ENCODE peak calls at places on chromosomes 13 and 19, in six cellular contexts. One of them, this sample, is unnamed. For H3K27me3, the result is how much of the 10 kb centered on the place peaks cover.

GRCh38 chr19:14073925-14074838 is 1.6 kb downstream of the MISP3 start:
- DNase-seq in body of pancreas: no peak
- DNase-seq in astrocyte: no peak
- DNase-seq in testis: no peak
- DNase-seq in CD8-positive, alpha-beta memory T cell: no peak
- DNase-seq in lung: no peak
- DNase-seq in this sample: no peak

GRCh38 chr13:28792992-28793391 is 27.1 kb upstream of the MTUS2 start:
- DNase-seq in body of pancreas: no peak
- DNase-seq in astrocyte: peak
- DNase-seq in testis: no peak
- DNase-seq in CD8-positive, alpha-beta memory T cell: no peak
- DNase-seq in lung: no peak
- DNase-seq in this sample: no peak

GRCh38 chr19:23273022-23273593 is 22.9 kb upstream of the ZNF724 start:
- DNase-seq in body of pancreas: peak
- DNase-seq in astrocyte: no peak
- DNase-seq in testis: no peak
- DNase-seq in CD8-positive, alpha-beta memory T cell: no peak
- DNase-seq in lung: no peak
- DNase-seq in this sample: peak

GRCh38 chr19:56670961-56671612 is 470 bp downstream of the ZNF835 start:
- DNase-seq in body of pancreas: peak
- DNase-seq in astrocyte: no peak
- DNase-seq in testis: no peak
- DNase-seq in CD8-positive, alpha-beta memory T cell: no peak
- DNase-seq in lung: no peak
- DNase-seq in this sample: no peak

GRCh38 chr19:42577016-42577415 is 17.7 kb downstream of the CEACAM8 start:
- DNase-seq in body of pancreas: no peak
- DNase-seq in astrocyte: no peak
- DNase-seq in testis: no peak
- DNase-seq in CD8-positive, alpha-beta memory T cell: no peak
- DNase-seq in lung: no peak
- DNase-seq in this sample: no peak

GRCh38 chr13:26718872-26719271 is 41.7 kb downstream of the GPR12 start:
- DNase-seq in body of pancreas: no peak
- DNase-seq in astrocyte: no peak
- DNase-seq in testis: no peak
- DNase-seq in CD8-positive, alpha-beta memory T cell: no peak
- DNase-seq in lung: no peak
- DNase-seq in this sample: no peak

GRCh38 chr19:17739121-17739875 is 12.0 kb upstream of the FCHO1 start:
- DNase-seq in body of pancreas: no peak
- DNase-seq in astrocyte: no peak
- DNase-seq in testis: no peak
- DNase-seq in CD8-positive, alpha-beta memory T cell: no peak
- DNase-seq in lung: no peak
- DNase-seq in this sample: no peak

GRCh38 chr13:78604782-78605611 is 1.6 kb upstream of the POU4F1 start:
- DNase-seq in body of pancreas: no peak
- DNase-seq in astrocyte: no peak
- DNase-seq in testis: no peak
- DNase-seq in CD8-positive, alpha-beta memory T cell: no peak
- DNase-seq in lung: no peak
- DNase-seq in this sample: no peak

GRCh38 chr13:31310781-31311180 is 111.0 kb downstream of the B3GLCT start:
- DNase-seq in body of pancreas: no peak
- DNase-seq in astrocyte: no peak
- DNase-seq in testis: no peak
- DNase-seq in CD8-positive, alpha-beta memory T cell: no peak
- DNase-seq in lung: no peak
- DNase-seq in this sample: no peak

GRCh38 chr13:80924596-80924995 is 583.7 kb upstream of the SPRY2 start:
- DNase-seq in body of pancreas: no peak
- DNase-seq in astrocyte: peak
- DNase-seq in testis: peak
- DNase-seq in CD8-positive, alpha-beta memory T cell: no peak
- DNase-seq in lung: no peak
- DNase-seq in this sample: no peak

GRCh38 chr13:100440756-100441421 is 147.7 kb downstream of the GGACT start:
- DNase-seq in body of pancreas: no peak
- DNase-seq in astrocyte: peak
- DNase-seq in testis: no peak
- DNase-seq in CD8-positive, alpha-beta memory T cell: no peak
- DNase-seq in lung: no peak
- DNase-seq in this sample: no peak

GRCh38 chr19:45819769-45820168 is 4.7 kb upstream of the RSPH6A start:
- DNase-seq in body of pancreas: no peak
- DNase-seq in astrocyte: no peak
- DNase-seq in testis: no peak
- DNase-seq in CD8-positive, alpha-beta memory T cell: peak
- DNase-seq in lung: no peak
- DNase-seq in this sample: no peak

GRCh38 chr13:108188260-108188659 is 27.1 kb downstream of the LIG4 start:
- DNase-seq in body of pancreas: no peak
- DNase-seq in astrocyte: no peak
- DNase-seq in testis: no peak
- DNase-seq in CD8-positive, alpha-beta memory T cell: no peak
- DNase-seq in lung: no peak
- DNase-seq in this sample: no peak

GRCh38 chr19:8097681-8098567 is 45.4 kb downstream of the CCL25 start:
- DNase-seq in body of pancreas: no peak
- DNase-seq in astrocyte: no peak
- DNase-seq in testis: no peak
- DNase-seq in CD8-positive, alpha-beta memory T cell: no peak
- DNase-seq in lung: no peak
- DNase-seq in this sample: no peak

GRCh38 chr13:37369618-37370017 is 228.9 kb downstream of the POSTN start:
- DNase-seq in body of pancreas: no peak
- DNase-seq in astrocyte: peak
- DNase-seq in testis: no peak
- DNase-seq in CD8-positive, alpha-beta memory T cell: no peak
- DNase-seq in lung: no peak
- DNase-seq in this sample: no peak

GRCh38 chr19:17370026-17370587 is 7.0 kb downstream of the PLVAP start:
- DNase-seq in body of pancreas: no peak
- DNase-seq in astrocyte: peak
- DNase-seq in testis: peak
- DNase-seq in CD8-positive, alpha-beta memory T cell: no peak
- DNase-seq in lung: no peak
- DNase-seq in this sample: no peak

GRCh38 chr19:20423381-20424207 is 142.0 kb downstream of the ZNF737 start:
- DNase-seq in body of pancreas: peak
- DNase-seq in astrocyte: peak
- DNase-seq in testis: peak
- DNase-seq in CD8-positive, alpha-beta memory T cell: no peak
- DNase-seq in lung: peak
- DNase-seq in this sample: peak

GRCh38 chr19:37778613-37779138 is 710 bp downstream of the ZNF573 start:
- DNase-seq in body of pancreas: no peak
- DNase-seq in astrocyte: peak
- DNase-seq in testis: no peak
- DNase-seq in CD8-positive, alpha-beta memory T cell: no peak
- DNase-seq in lung: no peak
- DNase-seq in this sample: no peak

GRCh38 chr19:11155373-11156120 is at the start of gene SPC24:
- DNase-seq in body of pancreas: peak
- DNase-seq in astrocyte: peak
- DNase-seq in testis: peak
- DNase-seq in CD8-positive, alpha-beta memory T cell: peak
- DNase-seq in lung: peak
- DNase-seq in this sample: peak

GRCh38 chr19:3774621-3775373 is 2.8 kb upstream of the RAX2 start:
- DNase-seq in body of pancreas: no peak
- DNase-seq in astrocyte: no peak
- DNase-seq in testis: no peak
- DNase-seq in CD8-positive, alpha-beta memory T cell: no peak
- DNase-seq in lung: no peak
- DNase-seq in this sample: no peak

GRCh38 chr13:109743706-109744453 is 42.5 kb downstream of the IRS2 start:
- DNase-seq in body of pancreas: no peak
- DNase-seq in astrocyte: peak
- DNase-seq in testis: no peak
- DNase-seq in CD8-positive, alpha-beta memory T cell: no peak
- DNase-seq in lung: no peak
- DNase-seq in this sample: no peak

GRCh38 chr19:50708179-50708879 is 11.3 kb downstream of the SHANK1 start:
- DNase-seq in body of pancreas: no peak
- DNase-seq in astrocyte: no peak
- DNase-seq in testis: no peak
- DNase-seq in CD8-positive, alpha-beta memory T cell: no peak
- DNase-seq in lung: no peak
- DNase-seq in this sample: no peak

GRCh38 chr13:42216422-42216735 is 55.6 kb upstream of the AKAP11 start:
- DNase-seq in body of pancreas: no peak
- DNase-seq in astrocyte: no peak
- DNase-seq in testis: no peak
- DNase-seq in CD8-positive, alpha-beta memory T cell: no peak
- DNase-seq in lung: no peak
- DNase-seq in this sample: no peak

DNA sequence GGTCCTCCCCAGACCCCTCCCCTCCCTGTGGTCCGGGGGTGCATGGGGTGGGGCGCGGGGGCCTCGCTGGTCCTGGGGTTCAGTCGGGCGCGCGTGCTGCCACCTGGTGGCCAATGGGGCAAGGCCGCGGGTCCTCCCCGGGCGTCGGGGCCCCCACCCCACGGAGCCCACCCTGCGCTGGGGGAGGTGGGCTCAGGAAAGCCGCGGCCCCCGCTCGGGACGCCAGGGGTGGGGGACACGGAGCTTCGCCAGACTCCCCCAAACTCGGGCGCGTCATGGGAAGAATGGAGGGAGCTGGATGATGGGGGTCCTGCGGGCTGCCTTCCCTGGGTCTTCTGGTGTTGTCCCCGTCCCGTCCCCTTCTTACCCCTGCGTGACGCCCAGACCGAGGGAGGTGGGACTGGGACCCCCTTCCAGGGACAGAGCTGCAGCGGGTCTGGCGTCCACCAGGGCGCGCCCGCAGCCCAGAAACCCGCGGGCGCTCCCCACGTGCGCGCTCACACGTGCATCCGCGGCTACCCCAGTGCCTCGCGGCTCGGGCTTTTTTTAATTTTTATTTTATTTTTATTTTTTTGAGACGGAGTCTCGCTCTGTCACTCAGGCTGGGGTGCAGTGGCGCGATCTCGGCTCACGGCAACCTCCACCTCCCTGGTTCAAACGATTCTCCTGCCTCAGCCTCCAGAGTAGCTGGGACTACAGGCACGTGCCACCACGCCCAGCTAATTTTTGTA is 19.8 kb upstream of the TCF3 start:
- DNase-seq in body of pancreas: peak
- DNase-seq in astrocyte: no peak
- DNase-seq in testis: peak
- DNase-seq in CD8-positive, alpha-beta memory T cell: peak
- DNase-seq in lung: no peak
- DNase-seq in this sample: peak
- H3K27me3 ChIP-seq in body of pancreas: under half
- H3K27me3 ChIP-seq in astrocyte: under half
- H3K27me3 ChIP-seq in testis: under half
- H3K27me3 ChIP-seq in CD8-positive, alpha-beta memory T cell: half or more
- H3K27me3 ChIP-seq in lung: under half
- H3K27me3 ChIP-seq in this sample: half or more

GRCh38 chr13:98298599-98298998 is 121.5 kb upstream of the RNF113B start:
- DNase-seq in body of pancreas: no peak
- DNase-seq in astrocyte: no peak
- DNase-seq in testis: no peak
- DNase-seq in CD8-positive, alpha-beta memory T cell: no peak
- DNase-seq in lung: no peak
- DNase-seq in this sample: no peak

GRCh38 chr13:98300956-98301641 is 124.0 kb upstream of the RNF113B start:
- DNase-seq in body of pancreas: peak
- DNase-seq in astrocyte: peak
- DNase-seq in testis: peak
- DNase-seq in CD8-positive, alpha-beta memory T cell: no peak
- DNase-seq in lung: no peak
- DNase-seq in this sample: no peak

GRCh38 chr13:98301721-98302120 is 124.7 kb upstream of the RNF113B start:
- DNase-seq in body of pancreas: no peak
- DNase-seq in astrocyte: peak
- DNase-seq in testis: no peak
- DNase-seq in CD8-positive, alpha-beta memory T cell: no peak
- DNase-seq in lung: no peak
- DNase-seq in this sample: no peak

GRCh38 chr13:98299954-98300350 is 122.9 kb upstream of the RNF113B start:
- DNase-seq in body of pancreas: no peak
- DNase-seq in astrocyte: no peak
- DNase-seq in testis: no peak
- DNase-seq in CD8-positive, alpha-beta memory T cell: no peak
- DNase-seq in lung: no peak
- DNase-seq in this sample: no peak

GRCh38 chr13:98299243-98299953 is 122.3 kb upstream of the RNF113B start:
- DNase-seq in body of pancreas: no peak
- DNase-seq in astrocyte: no peak
- DNase-seq in testis: no peak
- DNase-seq in CD8-positive, alpha-beta memory T cell: no peak
- DNase-seq in lung: no peak
- DNase-seq in this sample: no peak
- H3K27ac ChIP-seq in body of pancreas: no peak
- H3K27ac ChIP-seq in astrocyte: no peak
- H3K27ac ChIP-seq in testis: no peak
- H3K27ac ChIP-seq in CD8-positive, alpha-beta memory T cell: no peak
- H3K27ac ChIP-seq in lung: no peak
- H3K27ac ChIP-seq in this sample: no peak

DNA sequence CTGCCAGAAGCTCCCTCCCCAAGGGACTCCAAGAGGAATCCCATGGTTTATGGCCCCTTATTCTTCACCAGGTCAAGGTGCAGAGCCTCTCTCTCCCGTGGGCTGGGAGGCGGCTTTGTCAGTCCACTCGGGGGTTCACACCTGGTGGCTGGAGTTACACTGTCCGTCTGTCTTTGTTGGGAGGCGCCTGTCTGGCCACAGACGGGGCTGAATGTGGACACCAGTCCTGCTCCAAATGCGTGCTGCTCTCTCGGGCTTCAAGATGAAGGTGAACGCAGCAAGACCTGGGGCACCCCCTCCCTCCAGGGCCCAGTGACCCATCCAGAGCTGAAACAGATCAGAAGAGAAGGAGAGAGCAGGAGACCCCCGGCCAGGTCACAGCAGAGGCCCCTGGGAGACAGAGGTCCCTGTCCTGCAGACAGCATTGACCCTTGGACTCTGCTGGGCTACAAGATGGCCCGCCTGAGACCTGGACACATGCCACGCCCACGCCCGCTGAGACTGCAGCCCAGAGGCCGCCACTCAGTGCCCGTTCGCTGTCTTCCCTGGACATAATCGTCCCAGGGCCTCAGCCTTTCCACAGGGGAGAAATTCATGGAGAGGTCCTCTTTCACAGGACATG is 29.9 kb upstream of the TUBGCP3 start:
- DNase-seq in body of pancreas: no peak
- DNase-seq in astrocyte: no peak
- DNase-seq in testis: no peak
- DNase-seq in CD8-positive, alpha-beta memory T cell: no peak
- DNase-seq in lung: no peak
- DNase-seq in this sample: no peak
- H3K27me3 ChIP-seq in body of pancreas: under half
- H3K27me3 ChIP-seq in astrocyte: under half
- H3K27me3 ChIP-seq in testis: under half
- H3K27me3 ChIP-seq in CD8-positive, alpha-beta memory T cell: under half
- H3K27me3 ChIP-seq in lung: under half
- H3K27me3 ChIP-seq in this sample: under half

GRCh38 chr19:41457241-41457640 is 14.3 kb downstream of the ERICH4 start:
- DNase-seq in body of pancreas: no peak
- DNase-seq in astrocyte: no peak
- DNase-seq in testis: no peak
- DNase-seq in CD8-positive, alpha-beta memory T cell: no peak
- DNase-seq in lung: no peak
- DNase-seq in this sample: no peak

GRCh38 chr19:41462497-41462896 is 19.5 kb downstream of the ERICH4 start:
- DNase-seq in body of pancreas: no peak
- DNase-seq in astrocyte: no peak
- DNase-seq in testis: no peak
- DNase-seq in CD8-positive, alpha-beta memory T cell: no peak
- DNase-seq in lung: no peak
- DNase-seq in this sample: no peak
- H3K27ac ChIP-seq in body of pancreas: no peak
- H3K27ac ChIP-seq in astrocyte: no peak
- H3K27ac ChIP-seq in testis: no peak
- H3K27ac ChIP-seq in CD8-positive, alpha-beta memory T cell: no peak
- H3K27ac ChIP-seq in lung: no peak
- H3K27ac ChIP-seq in this sample: no peak